ENCODE peak calls at places on chromosomes 3 and 15, in ten cellular contexts. One of them, this sample, is unnamed.

GRCh38 chr3:193129607-193130006 is 111.4 kb upstream of the PLAAT1 start:
- DNase-seq in lower leg skin: no peak
- DNase-seq in cardiac muscle cell: peak; percentile 11
- DNase-seq in uterus: no peak
- DNase-seq in gastrocnemius medialis: no peak
- DNase-seq in hepatocyte: no peak
- DNase-seq in cardiac fibroblast: no peak
- DNase-seq in MM.1S: no peak
- DNase-seq in progenitor cell of endocrine pancreas: no peak
- DNase-seq in neural crest cell: no peak
- DNase-seq in this sample: no peak

GRCh38 chr15:78930577-78931388 is 14.1 kb downstream of the CTSH start:
- DNase-seq in progenitor cell of endocrine pancreas: no peak
- DNase-seq in hepatocyte: peak; percentile 67
- DNase-seq in gastrocnemius medialis: peak; percentile 68
- DNase-seq in cardiac muscle cell: no peak
- DNase-seq in cardiac fibroblast: peak; percentile 71
- DNase-seq in uterus: no peak
- DNase-seq in lower leg skin: no peak
- DNase-seq in neural crest cell: no peak
- DNase-seq in MM.1S: no peak
- DNase-seq in this sample: no peak

GRCh38 chr3:169710619-169711018 is 47.1 kb upstream of the MECOM start:
- DNase-seq in cardiac muscle cell: no peak
- DNase-seq in cardiac fibroblast: no peak
- DNase-seq in progenitor cell of endocrine pancreas: no peak
- DNase-seq in gastrocnemius medialis: no peak
- DNase-seq in uterus: no peak
- DNase-seq in MM.1S: no peak
- DNase-seq in neural crest cell: no peak
- DNase-seq in hepatocyte: no peak
- DNase-seq in lower leg skin: no peak
- DNase-seq in this sample: no peak

GRCh38 chr15:70906842-70907241 is 14.2 kb downstream of the LRRC49 start:
- DNase-seq in hepatocyte: no peak
- DNase-seq in neural crest cell: no peak
- DNase-seq in progenitor cell of endocrine pancreas: no peak
- DNase-seq in cardiac muscle cell: no peak
- DNase-seq in lower leg skin: no peak
- DNase-seq in MM.1S: no peak
- DNase-seq in uterus: no peak
- DNase-seq in gastrocnemius medialis: no peak
- DNase-seq in cardiac fibroblast: peak; percentile 54
- DNase-seq in this sample: no peak

GRCh38 chr3:152403632-152404066 is 134.9 kb downstream of the MBNL1 start:
- DNase-seq in hepatocyte: peak; percentile 9
- DNase-seq in uterus: no peak
- DNase-seq in progenitor cell of endocrine pancreas: no peak
- DNase-seq in lower leg skin: peak; percentile 89
- DNase-seq in MM.1S: no peak
- DNase-seq in cardiac muscle cell: peak; percentile 52
- DNase-seq in gastrocnemius medialis: peak; percentile 98
- DNase-seq in cardiac fibroblast: no peak
- DNase-seq in neural crest cell: no peak
- DNase-seq in this sample: no peak

GRCh38 chr15:63469190-63469589 is 35.2 kb upstream of the USP3 start:
- DNase-seq in uterus: no peak
- DNase-seq in lower leg skin: no peak
- DNase-seq in MM.1S: no peak
- DNase-seq in progenitor cell of endocrine pancreas: no peak
- DNase-seq in gastrocnemius medialis: no peak
- DNase-seq in cardiac fibroblast: no peak
- DNase-seq in cardiac muscle cell: no peak
- DNase-seq in neural crest cell: no peak
- DNase-seq in hepatocyte: no peak
- DNase-seq in this sample: no peak

GRCh38 chr3:140501054-140501769 is 176.7 kb upstream of the TRIM42 start:
- DNase-seq in uterus: no peak
- DNase-seq in hepatocyte: peak; percentile 13
- DNase-seq in cardiac fibroblast: no peak
- DNase-seq in MM.1S: no peak
- DNase-seq in progenitor cell of endocrine pancreas: no peak
- DNase-seq in lower leg skin: no peak
- DNase-seq in neural crest cell: no peak
- DNase-seq in gastrocnemius medialis: no peak
- DNase-seq in cardiac muscle cell: no peak
- DNase-seq in this sample: no peak

GRCh38 chr15:100111103-100112060 is 230.4 kb downstream of the ADAMTS17 start:
- DNase-seq in lower leg skin: peak; percentile 93
- DNase-seq in uterus: peak; percentile 57
- DNase-seq in neural crest cell: no peak
- DNase-seq in gastrocnemius medialis: peak; percentile 60
- DNase-seq in cardiac fibroblast: peak; percentile 91
- DNase-seq in progenitor cell of endocrine pancreas: no peak
- DNase-seq in cardiac muscle cell: no peak
- DNase-seq in MM.1S: no peak
- DNase-seq in hepatocyte: peak; percentile 80
- DNase-seq in this sample: no peak

GRCh38 chr3:149417174-149417573 is 39.7 kb upstream of the TM4SF1 start:
- DNase-seq in neural crest cell: no peak
- DNase-seq in MM.1S: peak; percentile 45
- DNase-seq in gastrocnemius medialis: no peak
- DNase-seq in cardiac fibroblast: no peak
- DNase-seq in lower leg skin: no peak
- DNase-seq in hepatocyte: no peak
- DNase-seq in cardiac muscle cell: no peak
- DNase-seq in uterus: no peak
- DNase-seq in progenitor cell of endocrine pancreas: no peak
- DNase-seq in this sample: no peak

GRCh38 chr3:57227204-57227929 is at the start of gene APPL1:
- DNase-seq in neural crest cell: peak; percentile 96
- DNase-seq in hepatocyte: peak; percentile 96
- DNase-seq in uterus: peak; percentile 95
- DNase-seq in gastrocnemius medialis: peak; percentile 91
- DNase-seq in cardiac fibroblast: peak; percentile 92
- DNase-seq in lower leg skin: peak; percentile 98
- DNase-seq in progenitor cell of endocrine pancreas: peak; percentile 96
- DNase-seq in cardiac muscle cell: peak; percentile 97
- DNase-seq in MM.1S: peak; percentile 94
- DNase-seq in this sample: peak; percentile 65

GRCh38 chr3:47856669-47857068 is 53.7 kb downstream of the DHX30 start:
- DNase-seq in gastrocnemius medialis: peak; percentile 93
- DNase-seq in hepatocyte: no peak
- DNase-seq in cardiac fibroblast: no peak
- DNase-seq in lower leg skin: no peak
- DNase-seq in cardiac muscle cell: no peak
- DNase-seq in MM.1S: no peak
- DNase-seq in uterus: no peak
- DNase-seq in progenitor cell of endocrine pancreas: no peak
- DNase-seq in neural crest cell: no peak
- DNase-seq in this sample: no peak

GRCh38 chr3:141413387-141414140 is 45.3 kb downstream of the ZBTB38 start:
- DNase-seq in uterus: no peak
- DNase-seq in gastrocnemius medialis: no peak
- DNase-seq in cardiac fibroblast: no peak
- DNase-seq in lower leg skin: no peak
- DNase-seq in hepatocyte: no peak
- DNase-seq in cardiac muscle cell: no peak
- DNase-seq in MM.1S: peak; percentile 25
- DNase-seq in progenitor cell of endocrine pancreas: no peak
- DNase-seq in neural crest cell: no peak
- DNase-seq in this sample: no peak

GRCh38 chr3:171329759-171330158 is 130.4 kb downstream of the TNIK start:
- DNase-seq in cardiac fibroblast: no peak
- DNase-seq in progenitor cell of endocrine pancreas: no peak
- DNase-seq in neural crest cell: no peak
- DNase-seq in hepatocyte: no peak
- DNase-seq in uterus: no peak
- DNase-seq in cardiac muscle cell: peak; percentile 61
- DNase-seq in lower leg skin: no peak
- DNase-seq in MM.1S: no peak
- DNase-seq in gastrocnemius medialis: no peak
- DNase-seq in this sample: no peak

GRCh38 chr3:171330936-171331335 is 129.3 kb downstream of the TNIK start:
- DNase-seq in cardiac fibroblast: no peak
- DNase-seq in lower leg skin: no peak
- DNase-seq in progenitor cell of endocrine pancreas: no peak
- DNase-seq in cardiac muscle cell: no peak
- DNase-seq in uterus: no peak
- DNase-seq in hepatocyte: no peak
- DNase-seq in MM.1S: no peak
- DNase-seq in neural crest cell: no peak
- DNase-seq in gastrocnemius medialis: no peak
- DNase-seq in this sample: no peak

GRCh38 chr3:171327441-171328174 is 132.6 kb downstream of the TNIK start:
- DNase-seq in cardiac muscle cell: no peak
- DNase-seq in progenitor cell of endocrine pancreas: no peak
- DNase-seq in MM.1S: no peak
- DNase-seq in lower leg skin: no peak
- DNase-seq in gastrocnemius medialis: no peak
- DNase-seq in neural crest cell: no peak
- DNase-seq in hepatocyte: no peak
- DNase-seq in uterus: no peak
- DNase-seq in cardiac fibroblast: no peak
- DNase-seq in this sample: no peak

GRCh38 chr3:171326717-171327440 is 133.3 kb downstream of the TNIK start:
- DNase-seq in lower leg skin: no peak
- DNase-seq in progenitor cell of endocrine pancreas: no peak
- DNase-seq in neural crest cell: no peak
- DNase-seq in uterus: no peak
- DNase-seq in MM.1S: no peak
- DNase-seq in gastrocnemius medialis: no peak
- DNase-seq in hepatocyte: no peak
- DNase-seq in cardiac fibroblast: no peak
- DNase-seq in cardiac muscle cell: no peak
- DNase-seq in this sample: no peak

DNA sequence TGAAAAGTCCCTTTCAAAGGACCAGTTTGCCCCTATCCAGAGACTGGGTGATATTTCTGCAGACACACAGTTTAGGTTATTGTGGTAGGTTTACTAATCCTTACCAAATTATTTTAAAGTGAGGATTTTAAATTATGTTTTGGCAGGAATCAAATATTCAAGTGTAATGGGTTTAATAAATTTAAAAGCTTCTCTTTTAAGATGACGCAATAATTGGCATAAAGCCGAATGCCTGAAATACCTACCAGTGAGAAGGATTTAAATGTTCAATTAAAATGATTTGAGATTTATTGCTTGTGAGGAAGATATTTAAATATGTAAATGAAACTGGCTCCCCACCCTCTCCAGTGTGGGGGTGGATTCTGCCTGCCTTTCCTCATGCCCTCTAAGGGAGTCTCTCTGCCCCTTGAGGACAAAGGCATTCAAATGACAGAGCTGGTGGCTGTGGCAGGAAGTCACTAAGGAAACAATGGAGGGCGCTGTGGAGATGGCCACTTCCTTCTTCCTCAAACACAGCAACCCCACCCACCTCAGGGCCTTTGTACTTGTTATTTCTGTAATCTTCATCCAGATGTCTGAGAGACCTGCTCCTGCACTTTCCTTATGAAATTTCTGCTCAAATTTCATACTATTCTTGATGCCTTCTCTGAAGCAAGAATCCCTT is 131.7 kb downstream of the TNIK start:
- DNase-seq in hepatocyte: no peak
- DNase-seq in cardiac fibroblast: peak; percentile 49
- DNase-seq in neural crest cell: peak; percentile 7
- DNase-seq in uterus: no peak
- DNase-seq in MM.1S: no peak
- DNase-seq in cardiac muscle cell: no peak
- DNase-seq in lower leg skin: no peak
- DNase-seq in gastrocnemius medialis: peak; percentile 63
- DNase-seq in progenitor cell of endocrine pancreas: no peak
- DNase-seq in this sample: no peak
- TF ChIP-seq CTCF in hepatocyte: no peak
- TF ChIP-seq CTCF in cardiac fibroblast: no peak
- TF ChIP-seq CTCF in neural crest cell: peak; percentile 18
- TF ChIP-seq CTCF in uterus: no peak
- TF ChIP-seq CTCF in MM.1S: peak; percentile 6
- TF ChIP-seq CTCF in cardiac muscle cell: no peak
- TF ChIP-seq CTCF in lower leg skin: no peak
- TF ChIP-seq CTCF in gastrocnemius medialis: peak; percentile 18
- TF ChIP-seq CTCF in progenitor cell of endocrine pancreas: no peak
- TF ChIP-seq CTCF in this sample: no peak

DNA sequence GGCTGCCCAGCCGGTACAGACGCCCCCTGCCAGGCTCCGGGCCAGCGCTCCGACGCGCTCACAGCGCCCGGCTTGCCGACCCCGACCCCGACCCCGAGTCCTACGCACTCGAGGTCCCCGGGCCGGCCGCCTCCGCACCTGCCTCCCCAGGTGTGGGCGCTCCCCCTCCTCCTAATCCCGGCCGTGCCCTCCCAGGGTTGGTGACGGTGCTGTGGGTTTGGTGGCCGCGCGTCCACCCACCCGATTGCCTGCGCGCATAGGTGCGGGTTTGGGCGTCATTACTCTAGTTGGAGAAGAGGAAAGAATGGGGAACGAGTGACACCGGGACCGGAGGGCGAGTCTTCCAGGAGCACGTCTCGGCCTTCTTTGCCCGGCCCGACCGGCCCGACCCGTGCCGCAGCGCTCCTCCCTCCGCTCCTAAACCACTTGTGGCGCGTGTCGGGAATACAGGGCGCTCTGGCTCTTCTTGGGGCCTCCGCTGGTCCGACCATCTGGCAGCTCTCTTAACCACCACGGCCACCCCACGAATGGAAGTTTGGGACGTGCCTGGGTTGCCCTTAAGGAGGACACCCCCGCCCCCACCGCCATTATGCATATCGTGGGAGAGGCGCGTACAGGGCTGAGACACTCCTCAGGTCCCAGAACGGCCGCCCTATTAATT is 814 bp upstream of the THRB start:
- DNase-seq in cardiac fibroblast: no peak
- DNase-seq in cardiac muscle cell: peak; percentile 56
- DNase-seq in hepatocyte: peak; percentile 74
- DNase-seq in neural crest cell: peak; percentile 25
- DNase-seq in uterus: peak; percentile 36
- DNase-seq in progenitor cell of endocrine pancreas: peak; percentile 49
- DNase-seq in lower leg skin: peak; percentile 90
- DNase-seq in MM.1S: no peak
- DNase-seq in gastrocnemius medialis: peak; percentile 62
- DNase-seq in this sample: no peak
- TF ChIP-seq CTCF in cardiac fibroblast: no peak
- TF ChIP-seq CTCF in cardiac muscle cell: no peak
- TF ChIP-seq CTCF in hepatocyte: no peak
- TF ChIP-seq CTCF in neural crest cell: peak; percentile 27
- TF ChIP-seq CTCF in uterus: no peak
- TF ChIP-seq CTCF in progenitor cell of endocrine pancreas: peak; percentile 44
- TF ChIP-seq CTCF in lower leg skin: no peak
- TF ChIP-seq CTCF in MM.1S: no peak
- TF ChIP-seq CTCF in gastrocnemius medialis: peak; percentile 21
- TF ChIP-seq CTCF in this sample: no peak

GRCh38 chr3:129106320-129106719 is 15.3 kb downstream of the RAB43 start:
- DNase-seq in lower leg skin: no peak
- DNase-seq in uterus: peak; percentile 50
- DNase-seq in MM.1S: peak; percentile 74
- DNase-seq in cardiac muscle cell: no peak
- DNase-seq in gastrocnemius medialis: no peak
- DNase-seq in progenitor cell of endocrine pancreas: no peak
- DNase-seq in cardiac fibroblast: no peak
- DNase-seq in hepatocyte: no peak
- DNase-seq in neural crest cell: no peak
- DNase-seq in this sample: no peak
- TF ChIP-seq CTCF in lower leg skin: no peak
- TF ChIP-seq CTCF in uterus: no peak
- TF ChIP-seq CTCF in MM.1S: peak; percentile 62
- TF ChIP-seq CTCF in cardiac muscle cell: no peak
- TF ChIP-seq CTCF in gastrocnemius medialis: no peak
- TF ChIP-seq CTCF in progenitor cell of endocrine pancreas: no peak
- TF ChIP-seq CTCF in cardiac fibroblast: no peak
- TF ChIP-seq CTCF in hepatocyte: no peak
- TF ChIP-seq CTCF in neural crest cell: no peak
- TF ChIP-seq CTCF in this sample: no peak

GRCh38 chr15:74383695-74384565 is 16.5 kb upstream of the CYP11A1 start:
- DNase-seq in hepatocyte: peak; percentile 50
- DNase-seq in lower leg skin: no peak
- DNase-seq in MM.1S: peak; percentile 89
- DNase-seq in gastrocnemius medialis: no peak
- DNase-seq in neural crest cell: no peak
- DNase-seq in cardiac fibroblast: no peak
- DNase-seq in uterus: no peak
- DNase-seq in cardiac muscle cell: no peak
- DNase-seq in progenitor cell of endocrine pancreas: no peak
- DNase-seq in this sample: no peak
- TF ChIP-seq CTCF in hepatocyte: no peak
- TF ChIP-seq CTCF in lower leg skin: no peak
- TF ChIP-seq CTCF in MM.1S: no peak
- TF ChIP-seq CTCF in gastrocnemius medialis: no peak
- TF ChIP-seq CTCF in neural crest cell: no peak
- TF ChIP-seq CTCF in cardiac fibroblast: no peak
- TF ChIP-seq CTCF in uterus: no peak
- TF ChIP-seq CTCF in cardiac muscle cell: no peak
- TF ChIP-seq CTCF in progenitor cell of endocrine pancreas: no peak
- TF ChIP-seq CTCF in this sample: no peak

This sample was measured in omental fat pad.